ENCODE peak calls at places on chromosomes 3 and 15, in nine cellular contexts. R, G, F, P, Y, K, T, B and D are unnamed samples.

GRCh38 chr15:70892912-70893560 is 410 bp downstream of the LRRC49 start:
- DNase-seq in T (peak), G (no peak), P (no peak), F (no peak), R (peak), B (peak), Y (no peak), K (peak), D (peak)

GRCh38 chr15:40439461-40440299 is 1.1 kb upstream of the BAHD1 start:
- DNase-seq in B (peak), G (no peak), T (no peak), F (no peak), K (no peak), R (no peak), Y (no peak), P (no peak), D (peak)

GRCh38 chr3:170740726-170741591 is 129.0 kb downstream of the RPL22L1 start:
- DNase-seq in P (no peak), K (peak), T (peak), F (peak), Y (peak), R (peak), B (peak), G (no peak), D (no peak)

GRCh38 chr3:63911395-63911900 is 735 bp downstream of the SCAANT1 start:
- DNase-seq in G (no peak), F (no peak), B (no peak), T (no peak), Y (no peak), K (peak), R (no peak), P (no peak), D (no peak)

GRCh38 chr3:171286580-171287249 is 173.5 kb downstream of the TNIK start:
- DNase-seq in R (no peak), K (no peak), P (no peak), T (peak), F (no peak), G (no peak), B (peak), Y (no peak), D (no peak)

GRCh38 chr3:3065876-3066275 is 44.3 kb downstream of the IL5RA start:
- DNase-seq in T (peak), B (peak), G (no peak), F (no peak), P (no peak), K (no peak), R (peak), Y (no peak), D (peak)

GRCh38 chr15:55277116-55277564 is 12.5 kb downstream of the RAB27A start:
- DNase-seq in K (no peak), F (no peak), T (peak), P (peak), B (peak), R (no peak), Y (no peak), G (peak), D (no peak)

GRCh38 chr15:70449311-70450141 is 313.8 kb downstream of the UACA start:
- DNase-seq in Y (no peak), K (no peak), B (no peak), T (no peak), P (no peak), R (no peak), F (no peak), G (no peak), D (no peak)

GRCh38 chr3:19012846-19013245 is 135.5 kb upstream of the KCNH8 start:
- DNase-seq in T (no peak), Y (no peak), R (no peak), K (no peak), P (no peak), B (no peak), G (no peak), F (no peak), D (no peak)

GRCh38 chr3:87488725-87489124 is 212.3 kb upstream of the POU1F1 start:
- DNase-seq in Y (no peak), K (no peak), G (no peak), R (no peak), P (no peak), F (no peak), T (peak), B (no peak), D (no peak)